ENCODE peak calls at places on chromosome 14, in eight cellular contexts. One of them, this sample, is unnamed. For H3K4me1, the result is how much of the 10 kb centered on the place peaks cover.

GRCh38 chr14:66174453-66174891 is 311.7 kb upstream of the CCDC196 start:
- DNase-seq in HepG2: no peak
- DNase-seq in cardiac muscle cell: peak
- DNase-seq in right cardiac atrium: peak
- DNase-seq in adrenal gland: no peak
- DNase-seq in mammary epithelial cell: no peak
- DNase-seq in heart left ventricle: no peak
- DNase-seq in ovary: no peak
- DNase-seq in this sample: no peak

GRCh38 chr14:74574706-74575105 is 37.3 kb downstream of the LTBP2 start:
- DNase-seq in HepG2: no peak
- DNase-seq in cardiac muscle cell: no peak
- DNase-seq in right cardiac atrium: peak
- DNase-seq in adrenal gland: no peak
- DNase-seq in mammary epithelial cell: peak
- DNase-seq in heart left ventricle: peak
- DNase-seq in ovary: no peak
- DNase-seq in this sample: no peak

GRCh38 chr14:30903285-30904124 is 29.1 kb downstream of the COCH start:
- DNase-seq in HepG2: peak
- DNase-seq in cardiac muscle cell: no peak
- DNase-seq in right cardiac atrium: no peak
- DNase-seq in adrenal gland: no peak
- DNase-seq in mammary epithelial cell: no peak
- DNase-seq in heart left ventricle: no peak
- DNase-seq in ovary: no peak
- DNase-seq in this sample: no peak

GRCh38 chr14:89572566-89573398 is 155.7 kb upstream of the FOXN3 start:
- DNase-seq in HepG2: no peak
- DNase-seq in cardiac muscle cell: no peak
- DNase-seq in right cardiac atrium: peak
- DNase-seq in adrenal gland: no peak
- DNase-seq in mammary epithelial cell: no peak
- DNase-seq in heart left ventricle: no peak
- DNase-seq in ovary: no peak
- DNase-seq in this sample: no peak

GRCh38 chr14:47439953-47440352 is 235.5 kb downstream of the MDGA2 start:
- DNase-seq in HepG2: no peak
- DNase-seq in cardiac muscle cell: no peak
- DNase-seq in right cardiac atrium: no peak
- DNase-seq in adrenal gland: no peak
- DNase-seq in mammary epithelial cell: no peak
- DNase-seq in heart left ventricle: no peak
- DNase-seq in ovary: no peak
- DNase-seq in this sample: no peak

GRCh38 chr14:100540926-100541620 is 46.1 kb downstream of the BEGAIN start:
- DNase-seq in HepG2: no peak
- DNase-seq in cardiac muscle cell: no peak
- DNase-seq in right cardiac atrium: peak
- DNase-seq in adrenal gland: no peak
- DNase-seq in mammary epithelial cell: no peak
- DNase-seq in heart left ventricle: peak
- DNase-seq in ovary: no peak
- DNase-seq in this sample: peak

GRCh38 chr14:63878052-63878451 is 25.2 kb downstream of the SYNE2 start:
- DNase-seq in HepG2: no peak
- DNase-seq in cardiac muscle cell: no peak
- DNase-seq in right cardiac atrium: no peak
- DNase-seq in adrenal gland: no peak
- DNase-seq in mammary epithelial cell: no peak
- DNase-seq in heart left ventricle: no peak
- DNase-seq in ovary: no peak
- DNase-seq in this sample: no peak

GRCh38 chr14:103552011-103552797 is 10.3 kb downstream of the BAG5 start:
- DNase-seq in HepG2: no peak
- DNase-seq in cardiac muscle cell: peak
- DNase-seq in right cardiac atrium: peak
- DNase-seq in adrenal gland: peak
- DNase-seq in mammary epithelial cell: peak
- DNase-seq in heart left ventricle: no peak
- DNase-seq in ovary: no peak
- DNase-seq in this sample: peak

GRCh38 chr14:31763041-31763440 is 201.8 kb downstream of the NUBPL start:
- DNase-seq in HepG2: no peak
- DNase-seq in cardiac muscle cell: no peak
- DNase-seq in right cardiac atrium: no peak
- DNase-seq in adrenal gland: no peak
- DNase-seq in mammary epithelial cell: no peak
- DNase-seq in heart left ventricle: no peak
- DNase-seq in ovary: no peak
- DNase-seq in this sample: no peak

GRCh38 chr14:104650057-104650980 is 39.1 kb upstream of the INF2 start:
- DNase-seq in HepG2: peak
- DNase-seq in cardiac muscle cell: peak
- DNase-seq in right cardiac atrium: peak
- DNase-seq in adrenal gland: peak
- DNase-seq in mammary epithelial cell: no peak
- DNase-seq in heart left ventricle: peak
- DNase-seq in ovary: peak
- DNase-seq in this sample: peak

GRCh38 chr14:76763362-76764041 is 2.2 kb downstream of the VASH1 start:
- DNase-seq in HepG2: no peak
- DNase-seq in cardiac muscle cell: no peak
- DNase-seq in right cardiac atrium: no peak
- DNase-seq in adrenal gland: peak
- DNase-seq in mammary epithelial cell: no peak
- DNase-seq in heart left ventricle: no peak
- DNase-seq in ovary: no peak
- DNase-seq in this sample: no peak

GRCh38 chr14:59600211-59600945 is 23.8 kb upstream of the CCDC175 start:
- DNase-seq in HepG2: no peak
- DNase-seq in cardiac muscle cell: no peak
- DNase-seq in right cardiac atrium: no peak
- DNase-seq in adrenal gland: no peak
- DNase-seq in mammary epithelial cell: no peak
- DNase-seq in heart left ventricle: no peak
- DNase-seq in ovary: no peak
- DNase-seq in this sample: no peak

GRCh38 chr14:75274045-75274898 is 4.4 kb upstream of the FOS start:
- DNase-seq in HepG2: no peak
- DNase-seq in cardiac muscle cell: no peak
- DNase-seq in right cardiac atrium: no peak
- DNase-seq in adrenal gland: no peak
- DNase-seq in mammary epithelial cell: no peak
- DNase-seq in heart left ventricle: no peak
- DNase-seq in ovary: no peak
- DNase-seq in this sample: no peak

GRCh38 chr14:61247935-61248334 is 33.2 kb downstream of the TMEM30B start:
- DNase-seq in HepG2: no peak
- DNase-seq in cardiac muscle cell: no peak
- DNase-seq in right cardiac atrium: no peak
- DNase-seq in adrenal gland: no peak
- DNase-seq in mammary epithelial cell: peak
- DNase-seq in heart left ventricle: no peak
- DNase-seq in ovary: no peak
- DNase-seq in this sample: no peak

GRCh38 chr14:61643546-61643945 is 51.8 kb upstream of the HIF1A start:
- DNase-seq in HepG2: no peak
- DNase-seq in cardiac muscle cell: no peak
- DNase-seq in right cardiac atrium: no peak
- DNase-seq in adrenal gland: no peak
- DNase-seq in mammary epithelial cell: no peak
- DNase-seq in heart left ventricle: no peak
- DNase-seq in ovary: no peak
- DNase-seq in this sample: no peak

GRCh38 chr14:81103443-81103842 is 117.3 kb downstream of the GTF2A1 start:
- DNase-seq in HepG2: no peak
- DNase-seq in cardiac muscle cell: no peak
- DNase-seq in right cardiac atrium: no peak
- DNase-seq in adrenal gland: no peak
- DNase-seq in mammary epithelial cell: no peak
- DNase-seq in heart left ventricle: no peak
- DNase-seq in ovary: no peak
- DNase-seq in this sample: no peak

GRCh38 chr14:103207404-103208072 is 84.3 kb downstream of the TNFAIP2 start:
- DNase-seq in HepG2: no peak
- DNase-seq in cardiac muscle cell: no peak
- DNase-seq in right cardiac atrium: peak
- DNase-seq in adrenal gland: peak
- DNase-seq in mammary epithelial cell: no peak
- DNase-seq in heart left ventricle: peak
- DNase-seq in ovary: peak
- DNase-seq in this sample: peak

GRCh38 chr14:60867503-60868172 is 113.2 kb downstream of the TRMT5 start:
- DNase-seq in HepG2: no peak
- DNase-seq in cardiac muscle cell: no peak
- DNase-seq in right cardiac atrium: no peak
- DNase-seq in adrenal gland: no peak
- DNase-seq in mammary epithelial cell: no peak
- DNase-seq in heart left ventricle: no peak
- DNase-seq in ovary: no peak
- DNase-seq in this sample: no peak

GRCh38 chr14:57559561-57559960 is 65.9 kb upstream of the CCDC198 start:
- DNase-seq in HepG2: no peak
- DNase-seq in cardiac muscle cell: no peak
- DNase-seq in right cardiac atrium: no peak
- DNase-seq in adrenal gland: no peak
- DNase-seq in mammary epithelial cell: no peak
- DNase-seq in heart left ventricle: no peak
- DNase-seq in ovary: no peak
- DNase-seq in this sample: no peak

GRCh38 chr14:87108726-87109125 is 884.3 kb downstream of the GALC start:
- DNase-seq in HepG2: no peak
- DNase-seq in cardiac muscle cell: peak
- DNase-seq in right cardiac atrium: no peak
- DNase-seq in adrenal gland: no peak
- DNase-seq in mammary epithelial cell: peak
- DNase-seq in heart left ventricle: no peak
- DNase-seq in ovary: no peak
- DNase-seq in this sample: no peak

GRCh38 chr14:53531151-53531550 is 378.0 kb upstream of the DDHD1 start:
- DNase-seq in HepG2: no peak
- DNase-seq in cardiac muscle cell: no peak
- DNase-seq in right cardiac atrium: no peak
- DNase-seq in adrenal gland: no peak
- DNase-seq in mammary epithelial cell: no peak
- DNase-seq in heart left ventricle: no peak
- DNase-seq in ovary: no peak
- DNase-seq in this sample: no peak

GRCh38 chr14:77104393-77104792 is 6.3 kb downstream of the CIPC start:
- DNase-seq in HepG2: no peak
- DNase-seq in cardiac muscle cell: no peak
- DNase-seq in right cardiac atrium: no peak
- DNase-seq in adrenal gland: no peak
- DNase-seq in mammary epithelial cell: no peak
- DNase-seq in heart left ventricle: no peak
- DNase-seq in ovary: no peak
- DNase-seq in this sample: no peak

GRCh38 chr14:86654558-86655184 is 1124.7 kb downstream of the FLRT2 start:
- DNase-seq in HepG2: peak
- DNase-seq in cardiac muscle cell: peak
- DNase-seq in right cardiac atrium: peak
- DNase-seq in adrenal gland: peak
- DNase-seq in mammary epithelial cell: peak
- DNase-seq in heart left ventricle: no peak
- DNase-seq in ovary: no peak
- DNase-seq in this sample: peak

GRCh38 chr14:94026886-94027469 is 838 bp downstream of the OTUB2 start:
- DNase-seq in HepG2: no peak
- DNase-seq in cardiac muscle cell: no peak
- DNase-seq in right cardiac atrium: no peak
- DNase-seq in adrenal gland: no peak
- DNase-seq in mammary epithelial cell: no peak
- DNase-seq in heart left ventricle: no peak
- DNase-seq in ovary: no peak
- DNase-seq in this sample: no peak

GRCh38 chr14:61453103-61453767 is 131.9 kb downstream of the PRKCH start:
- DNase-seq in HepG2: no peak
- DNase-seq in cardiac muscle cell: no peak
- DNase-seq in right cardiac atrium: no peak
- DNase-seq in adrenal gland: no peak
- DNase-seq in mammary epithelial cell: no peak
- DNase-seq in heart left ventricle: no peak
- DNase-seq in ovary: no peak
- DNase-seq in this sample: no peak

GRCh38 chr14:72217164-72217563 is 284.9 kb downstream of the RGS6 start:
- DNase-seq in HepG2: no peak
- DNase-seq in cardiac muscle cell: no peak
- DNase-seq in right cardiac atrium: no peak
- DNase-seq in adrenal gland: no peak
- DNase-seq in mammary epithelial cell: no peak
- DNase-seq in heart left ventricle: no peak
- DNase-seq in ovary: no peak
- DNase-seq in this sample: no peak

GRCh38 chr14:69094481-69094880 is 58.4 kb downstream of the DCAF5 start:
- DNase-seq in HepG2: no peak
- DNase-seq in cardiac muscle cell: no peak
- DNase-seq in right cardiac atrium: no peak
- DNase-seq in adrenal gland: no peak
- DNase-seq in mammary epithelial cell: no peak
- DNase-seq in heart left ventricle: no peak
- DNase-seq in ovary: no peak
- DNase-seq in this sample: no peak
- H3K27ac ChIP-seq in HepG2: peak
- H3K27ac ChIP-seq in cardiac muscle cell: peak
- H3K27ac ChIP-seq in right cardiac atrium: no peak
- H3K27ac ChIP-seq in adrenal gland: peak
- H3K27ac ChIP-seq in mammary epithelial cell: no peak
- H3K27ac ChIP-seq in heart left ventricle: no peak
- H3K27ac ChIP-seq in ovary: no peak
- H3K27ac ChIP-seq in this sample: no peak

GRCh38 chr14:54672181-54672580 is 105.3 kb downstream of the SAMD4A start:
- DNase-seq in HepG2: no peak
- DNase-seq in cardiac muscle cell: no peak
- DNase-seq in right cardiac atrium: no peak
- DNase-seq in adrenal gland: no peak
- DNase-seq in mammary epithelial cell: no peak
- DNase-seq in heart left ventricle: no peak
- DNase-seq in ovary: no peak
- DNase-seq in this sample: no peak
- H3K4me1 ChIP-seq in HepG2: under half
- H3K4me1 ChIP-seq in cardiac muscle cell: half or more
- H3K4me1 ChIP-seq in right cardiac atrium: under half
- H3K4me1 ChIP-seq in adrenal gland: under half
- H3K4me1 ChIP-seq in mammary epithelial cell: under half
- H3K4me1 ChIP-seq in heart left ventricle: under half
- H3K4me1 ChIP-seq in ovary: under half
- H3K4me1 ChIP-seq in this sample: under half

GRCh38 chr14:96799489-96800056 is 2.4 kb downstream of the VRK1 start:
- DNase-seq in HepG2: peak
- DNase-seq in cardiac muscle cell: no peak
- DNase-seq in right cardiac atrium: no peak
- DNase-seq in adrenal gland: no peak
- DNase-seq in mammary epithelial cell: no peak
- DNase-seq in heart left ventricle: no peak
- DNase-seq in ovary: no peak
- DNase-seq in this sample: no peak
- H3K27ac ChIP-seq in HepG2: no peak
- H3K27ac ChIP-seq in cardiac muscle cell: no peak
- H3K27ac ChIP-seq in right cardiac atrium: no peak
- H3K27ac ChIP-seq in adrenal gland: no peak
- H3K27ac ChIP-seq in mammary epithelial cell: no peak
- H3K27ac ChIP-seq in heart left ventricle: no peak
- H3K27ac ChIP-seq in ovary: no peak
- H3K27ac ChIP-seq in this sample: no peak

GRCh38 chr14:50530794-50531193 is 1.6 kb downstream of the MAP4K5 start:
- DNase-seq in HepG2: no peak
- DNase-seq in cardiac muscle cell: no peak
- DNase-seq in right cardiac atrium: no peak
- DNase-seq in adrenal gland: no peak
- DNase-seq in mammary epithelial cell: peak
- DNase-seq in heart left ventricle: no peak
- DNase-seq in ovary: no peak
- DNase-seq in this sample: no peak
- H3K4me1 ChIP-seq in HepG2: half or more
- H3K4me1 ChIP-seq in cardiac muscle cell: under half
- H3K4me1 ChIP-seq in right cardiac atrium: under half
- H3K4me1 ChIP-seq in adrenal gland: under half
- H3K4me1 ChIP-seq in mammary epithelial cell: under half
- H3K4me1 ChIP-seq in heart left ventricle: under half
- H3K4me1 ChIP-seq in ovary: under half
- H3K4me1 ChIP-seq in this sample: under half